ENCODE peak calls at places on chromosomes 1 and 21, in five cellular contexts. N is CD8-positive, alpha-beta T cell; M is IMR-90; X is HCT116; G is psoas muscle. J is an unnamed sample. For H3K36me3, the result is how much of the 10 kb centered on the place peaks cover.

GRCh38 chr1:242402956-242403355 is 121.5 kb downstream of the PLD5 start:
- DNase-seq in N (no peak), M (no peak), X (no peak), G (no peak), J (no peak)

GRCh38 chr1:200437556-200438203 is 27.8 kb upstream of the ZNF281 start:
- DNase-seq in N (no peak), M (peak), X (no peak), G (no peak), J (no peak)

GRCh38 chr1:205739348-205740160 is 10.4 kb downstream of the NUCKS1 start:
- DNase-seq in N (no peak), M (peak), X (no peak), G (no peak), J (peak)

GRCh38 chr21:40019076-40019475 is 151.8 kb downstream of the PCP4 start:
- DNase-seq in N (no peak), M (no peak), X (no peak), G (no peak), J (no peak)

GRCh38 chr1:94821636-94822305 is 1.6 kb downstream of the SLC44A3 start:
- DNase-seq in N (no peak), M (no peak), X (no peak), G (no peak), J (no peak)

GRCh38 chr1:27966402-27967105 is 6.8 kb downstream of the XKR8 start:
- DNase-seq in N (no peak), M (no peak), X (peak), G (no peak), J (no peak)

GRCh38 chr1:165960881-165961280 is 133.5 kb downstream of the UCK2 start:
- DNase-seq in N (no peak), M (no peak), X (no peak), G (no peak), J (no peak)

GRCh38 chr1:63917571-63918394 is 144.0 kb downstream of the ROR1 start:
- DNase-seq in N (no peak), M (peak), X (peak), G (no peak), J (peak)

GRCh38 chr1:156801409-156802121 is 15.1 kb downstream of the SH2D2A start:
- DNase-seq in N (no peak), M (peak), X (no peak), G (peak), J (peak)

GRCh38 chr1:230208619-230209261 is 141.7 kb downstream of the GALNT2 start:
- DNase-seq in N (no peak), M (no peak), X (no peak), G (no peak), J (no peak)

GRCh38 chr1:93702102-93702827 is 20.6 kb upstream of the BCAR3 start:
- DNase-seq in N (no peak), M (no peak), X (no peak), G (peak), J (peak)

GRCh38 chr1:230972855-230973271 is 5.8 kb downstream of the TTC13 start:
- DNase-seq in N (peak), M (peak), X (no peak), G (no peak), J (no peak)

GRCh38 chr21:40186036-40186435 is 318.8 kb downstream of the PCP4 start:
- DNase-seq in N (no peak), M (no peak), X (no peak), G (no peak), J (no peak)

GRCh38 chr21:45617021-45617930 is 26.2 kb upstream of the PCBP3 start:
- DNase-seq in N (no peak), M (no peak), X (no peak), G (no peak), J (no peak)

GRCh38 chr1:35660581-35661473 is 19.5 kb upstream of the PSMB2 start:
- DNase-seq in N (no peak), M (peak), X (no peak), G (no peak), J (peak)

GRCh38 chr1:180311011-180311730 is 81.1 kb downstream of the LHX4 start:
- DNase-seq in N (no peak), M (peak), X (peak), G (no peak), J (peak)

GRCh38 chr21:32626633-32627196 is 14.5 kb upstream of the CFAP298 start:
- DNase-seq in N (no peak), M (peak), X (no peak), G (no peak), J (peak)

GRCh38 chr1:1678581-1679380 is 13.8 kb downstream of the SLC35E2B start:
- DNase-seq in N (peak), M (no peak), X (no peak), G (no peak), J (no peak)
- H3K4me3 ChIP-seq in N (peak), M (no peak), X (no peak), G (no peak), J (no peak)

GRCh38 chr1:108561145-108561458 is 1.2 kb downstream of the EEIG2 start:
- DNase-seq in N (no peak), M (no peak), X (no peak), G (no peak), J (peak)
- TF ChIP-seq CTCF in N (no peak), M (no peak), X (no peak), G (no peak), J (no peak)

GRCh38 chr1:172566196-172566997 is 33.4 kb downstream of the SUCO start:
- DNase-seq in N (no peak), M (no peak), X (no peak), G (no peak), J (no peak)
- H3K36me3 ChIP-seq in N (under half), M (under half), X (under half), G (under half), J (under half)

GRCh38 chr1:99004270-99005141 is at the start of gene PLPPR5:
- DNase-seq in N (no peak), M (peak), X (no peak), G (peak), J (no peak)
- H3K4me3 ChIP-seq in N (peak), M (peak), X (no peak), G (peak), J (peak)

GRCh38 chr1:178093150-178093957 is 550 bp upstream of the RASAL2 start:
- DNase-seq in N (no peak), M (peak), X (peak), G (peak), J (peak)
- TF ChIP-seq CTCF in N (no peak), M (peak), X (no peak), G (peak), J (no peak)

GRCh38 chr1:11184973-11185372 is 4.2 kb upstream of the ANGPTL7 start:
- DNase-seq in N (no peak), M (no peak), X (no peak), G (no peak), J (no peak)
- H3K36me3 ChIP-seq in N (under half), M (under half), X (under half), G (under half), J (under half)